ENCODE peak calls at places on chromosomes 3 and 15, in nine cellular contexts. N is uterus, S is IMR-90, B is stomach, H is A549, Q is vagina, D is K562, Z is GM12891, P is Peyer's patch. J is an unnamed sample.

GRCh38 chr15:42427429-42428223 is 63.3 kb downstream of the ZNF106 start:
- DNase-seq in N (no peak), S (peak; percentile 95), B (no peak), H (no peak), Q (no peak), D (no peak), Z (no peak), P (no peak), J (no peak)

GRCh38 chr3:7444886-7445285 is 584.0 kb downstream of the GRM7 start:
- DNase-seq in N (no peak), S (no peak), B (no peak), H (no peak), Q (no peak), D (no peak), Z (no peak), P (no peak), J (no peak)

GRCh38 chr3:108215876-108216275 is 6.3 kb downstream of the IFT57 start:
- DNase-seq in N (no peak), S (no peak), B (no peak), H (no peak), Q (no peak), D (no peak), Z (no peak), P (no peak), J (no peak)

GRCh38 chr3:183701744-183702143 is 4.1 kb downstream of the YEATS2 start:
- DNase-seq in N (no peak), S (no peak), B (no peak), H (no peak), Q (no peak), D (no peak), Z (no peak), P (no peak), J (no peak)

GRCh38 chr3:100158877-100159563 is 44.7 kb upstream of the FILIP1L start:
- DNase-seq in N (no peak), S (no peak), B (no peak), H (no peak), Q (no peak), D (no peak), Z (no peak), P (no peak), J (no peak)

GRCh38 chr3:131972550-131972949 is 62.3 kb downstream of the CPNE4 start:
- DNase-seq in N (no peak), S (no peak), B (no peak), H (no peak), Q (no peak), D (no peak), Z (no peak), P (no peak), J (no peak)

GRCh38 chr3:5014431-5014830 is 35.2 kb downstream of the BHLHE40 start:
- DNase-seq in N (no peak), S (no peak), B (no peak), H (no peak), Q (no peak), D (no peak), Z (no peak), P (no peak), J (no peak)

GRCh38 chr3:20194793-20195460 is 8.9 kb upstream of the SGO1 start:
- DNase-seq in N (no peak), S (peak; percentile 8), B (no peak), H (no peak), Q (no peak), D (no peak), Z (no peak), P (no peak), J (no peak)

GRCh38 chr3:140103986-140104645 is 169.1 kb downstream of the CLSTN2 start:
- DNase-seq in N (no peak), S (no peak), B (no peak), H (no peak), Q (no peak), D (no peak), Z (no peak), P (no peak), J (no peak)

DNA sequence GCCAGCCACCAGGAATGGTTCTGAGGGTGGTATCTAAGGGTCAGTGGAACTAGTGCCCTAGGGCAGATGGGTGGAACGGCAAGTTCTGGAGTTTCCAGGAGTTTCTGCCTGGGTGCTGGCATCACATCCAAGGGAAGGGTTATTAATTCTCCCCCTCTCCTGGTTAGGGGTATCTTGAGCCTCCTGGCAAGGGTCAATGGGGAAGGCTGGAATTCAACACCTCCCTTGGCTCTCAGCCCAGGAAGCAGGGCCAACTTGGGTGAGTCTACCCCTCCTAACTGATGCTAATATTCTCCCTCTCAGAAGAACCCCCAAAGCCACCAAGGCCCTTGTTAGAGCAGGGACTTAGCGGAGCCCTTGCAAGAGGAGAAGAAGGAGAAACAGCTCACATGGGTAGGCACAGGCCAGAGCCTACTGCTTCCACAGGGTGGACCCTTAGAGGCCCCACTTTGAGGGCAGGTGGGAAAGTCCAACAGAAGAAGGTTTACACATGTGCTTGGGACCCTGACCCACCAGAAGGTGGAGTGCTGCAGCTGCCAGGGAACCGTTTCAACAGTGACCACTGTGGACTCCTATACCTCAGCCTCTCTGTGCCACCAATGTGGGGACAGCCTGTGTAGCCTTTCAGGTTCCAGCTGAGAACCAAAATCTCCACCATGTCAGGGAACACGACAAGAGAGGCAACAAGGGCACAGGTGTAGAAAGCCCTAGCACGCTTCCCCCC is 3.3 kb downstream of the TMEM115 start:
- DNase-seq in N (no peak), S (no peak), B (peak; percentile 40), H (no peak), Q (no peak), D (no peak), Z (no peak), P (no peak), J (no peak)
- TF ChIP-seq POLR2A in N (no peak), S (no peak), B (no peak), H (no peak), Q (no peak), D (no peak), Z (no peak), P (no peak), J (no peak)

DNA sequence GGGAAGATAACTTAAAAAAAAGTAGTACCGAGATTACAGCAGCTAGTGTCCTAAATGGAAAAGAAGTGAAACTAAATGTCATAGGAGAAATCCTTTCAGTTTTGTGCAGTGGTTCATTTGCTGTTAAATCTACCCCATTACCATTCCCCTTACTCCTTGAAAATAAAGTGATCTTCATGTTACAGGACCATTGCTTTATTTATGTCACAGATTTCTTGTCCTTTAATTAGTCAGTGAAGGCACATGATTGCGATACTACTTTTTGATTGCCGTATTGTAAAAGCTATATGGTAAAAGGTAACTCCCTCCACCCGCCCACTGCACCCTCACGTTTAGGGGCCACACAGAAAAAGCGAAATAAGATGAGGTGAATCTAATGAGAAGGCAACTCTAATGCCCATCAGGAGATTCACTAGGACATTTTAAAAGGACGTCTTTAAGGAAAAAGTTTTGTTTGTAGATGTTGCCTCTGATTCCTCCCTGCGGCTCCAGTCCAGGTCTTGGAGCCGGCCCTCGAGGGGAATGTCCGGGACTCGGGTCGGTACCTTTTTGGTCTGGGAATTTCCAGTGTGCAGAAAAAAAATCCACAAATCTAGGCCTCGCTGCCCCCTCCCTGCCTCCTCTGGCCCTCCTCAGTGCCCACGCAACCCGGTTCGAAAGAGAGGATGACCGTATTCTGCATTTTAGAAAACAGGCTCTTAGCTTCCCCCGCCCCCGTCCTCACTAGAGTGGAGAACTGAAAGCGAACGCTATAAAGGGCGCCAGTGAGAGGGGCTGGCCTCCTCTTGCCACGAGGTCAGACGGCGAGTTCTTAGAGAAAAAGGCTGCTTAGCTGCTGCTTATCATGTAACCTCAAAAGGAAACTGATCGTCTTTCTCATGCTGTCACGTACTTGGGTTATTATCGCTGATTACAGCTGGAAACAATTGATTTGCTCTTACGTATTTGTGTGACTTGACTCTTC is 21.8 kb upstream of the NFKBIZ start:
- DNase-seq in N (peak; percentile 86), S (peak; percentile 84), B (peak; percentile 78), H (peak; percentile 67), Q (no peak), D (peak; percentile 23), Z (no peak), P (peak; percentile 90), J (peak; percentile 61)
- TF ChIP-seq POLR2A in N (peak; percentile 63), S (peak; percentile 83), B (peak; percentile 43), H (no peak), Q (peak; percentile 51), D (no peak), Z (peak; percentile 99), P (peak; percentile 61), J (peak; percentile 15)

GRCh38 chr3:9815986-9816385 is 5.9 kb downstream of the TTLL3 start:
- DNase-seq in N (no peak), S (no peak), B (no peak), H (no peak), Q (no peak), D (no peak), Z (no peak), P (no peak), J (no peak)
- TF ChIP-seq POLR2A in N (no peak), S (no peak), B (no peak), H (no peak), Q (no peak), D (no peak), Z (no peak), P (no peak), J (no peak)

GRCh38 chr15:90530250-90531051 is 728 bp downstream of the CRTC3 start:
- DNase-seq in N (peak; percentile 42), S (peak; percentile 24), B (peak; percentile 44), H (peak; percentile 40), Q (no peak), D (peak; percentile 80), Z (peak; percentile 73), P (peak; percentile 56), J (peak; percentile 60)

GRCh38 chr15:90531147-90531546 is 1.4 kb downstream of the CRTC3 start:
- DNase-seq in N (no peak), S (no peak), B (no peak), H (no peak), Q (no peak), D (no peak), Z (no peak), P (no peak), J (no peak)

GRCh38 chr15:90529008-90529368 is 735 bp upstream of the CRTC3 start:
- DNase-seq in N (no peak), S (no peak), B (no peak), H (no peak), Q (no peak), D (no peak), Z (no peak), P (no peak), J (no peak)

GRCh38 chr15:90535254-90535653 is 5.5 kb downstream of the CRTC3 start:
- DNase-seq in N (no peak), S (no peak), B (no peak), H (no peak), Q (no peak), D (peak; percentile 20), Z (no peak), P (no peak), J (no peak)

DNA sequence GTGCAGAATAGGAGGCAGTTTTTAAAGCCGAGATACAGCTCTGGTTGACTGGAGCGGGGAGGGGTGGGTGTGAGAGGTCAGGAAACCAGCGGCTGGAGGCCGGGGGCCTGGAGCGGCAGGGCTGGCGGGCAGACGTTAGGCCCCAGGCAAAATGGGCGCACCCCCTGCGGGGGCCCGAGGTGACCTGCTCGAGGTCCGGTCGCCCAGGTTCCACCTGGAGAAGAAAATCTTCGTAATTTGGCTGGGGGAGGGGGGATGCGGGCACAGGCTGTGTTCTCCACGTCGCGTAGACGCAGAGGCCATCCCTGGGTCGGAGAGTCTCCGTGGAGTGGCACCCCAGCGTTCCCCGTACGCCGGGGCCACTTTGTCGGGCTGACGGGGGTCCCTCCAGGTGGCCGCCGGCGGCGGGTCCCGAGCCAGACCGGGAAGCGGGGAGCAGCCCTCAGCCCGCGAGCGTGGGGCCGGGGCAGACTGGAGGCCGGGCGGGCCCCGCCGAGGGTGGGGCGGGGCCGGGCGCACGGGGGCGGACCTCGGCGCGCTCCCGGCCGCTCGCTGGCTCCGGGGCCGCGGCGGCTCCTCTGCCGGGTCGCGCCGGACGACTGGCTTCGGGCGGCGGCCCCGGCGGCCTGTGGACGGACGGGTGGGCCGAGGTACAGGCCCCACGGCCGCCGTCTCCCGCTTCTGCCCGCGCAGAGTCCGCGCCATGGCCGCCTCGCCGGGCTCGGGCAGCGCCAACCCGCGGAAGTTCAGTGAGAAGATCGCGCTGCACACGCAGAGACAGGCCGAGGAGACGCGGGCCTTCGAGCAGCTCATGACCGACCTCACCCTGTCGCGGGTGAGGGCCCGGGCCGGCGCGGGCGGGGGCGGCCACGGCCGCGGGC is at the start of gene CRTC3:
- DNase-seq in N (peak; percentile 40), S (peak; percentile 48), B (peak; percentile 50), H (peak; percentile 68), Q (no peak), D (peak; percentile 93), Z (peak; percentile 70), P (peak; percentile 54), J (peak; percentile 77)
- TF ChIP-seq POLR2A in N (peak; percentile 80), S (peak; percentile 66), B (no peak), H (peak; percentile 82), Q (peak; percentile 71), D (peak; percentile 57), Z (no peak), P (peak; percentile 15), J (peak; percentile 48)